ENCODE peak calls at places on chromosomes 3 and 15, in five cellular contexts. One of them, this sample, is unnamed.

GRCh38 chr3:125033616-125034015 is 22.2 kb downstream of the HEG1 start:
- DNase-seq in dorsolateral prefrontal cortex: no peak
- DNase-seq in endothelial cell of umbilical vein: no peak
- DNase-seq in AG04450: no peak
- DNase-seq in heart left ventricle: no peak
- DNase-seq in this sample: no peak

GRCh38 chr3:179729086-179729485 is 76.2 kb downstream of the USP13 start:
- DNase-seq in dorsolateral prefrontal cortex: no peak
- DNase-seq in endothelial cell of umbilical vein: no peak
- DNase-seq in AG04450: no peak
- DNase-seq in heart left ventricle: no peak
- DNase-seq in this sample: peak; percentile 34

GRCh38 chr15:77030928-77031375 is 36.0 kb downstream of the PSTPIP1 start:
- DNase-seq in dorsolateral prefrontal cortex: no peak
- DNase-seq in endothelial cell of umbilical vein: no peak
- DNase-seq in AG04450: no peak
- DNase-seq in heart left ventricle: peak; percentile 16
- DNase-seq in this sample: no peak

GRCh38 chr15:35349916-35350315 is 196.0 kb downstream of the DPH6 start:
- DNase-seq in dorsolateral prefrontal cortex: no peak
- DNase-seq in endothelial cell of umbilical vein: no peak
- DNase-seq in AG04450: no peak
- DNase-seq in heart left ventricle: no peak
- DNase-seq in this sample: no peak

GRCh38 chr15:45157974-45158373 is 28.2 kb downstream of the DUOX1 start:
- DNase-seq in dorsolateral prefrontal cortex: peak; percentile 65
- DNase-seq in endothelial cell of umbilical vein: no peak
- DNase-seq in AG04450: peak; percentile 48
- DNase-seq in heart left ventricle: no peak
- DNase-seq in this sample: peak; percentile 33

GRCh38 chr15:89419370-89419984 is 76.9 kb downstream of the RHCG start:
- DNase-seq in dorsolateral prefrontal cortex: no peak
- DNase-seq in endothelial cell of umbilical vein: peak; percentile 23
- DNase-seq in AG04450: no peak
- DNase-seq in heart left ventricle: peak; percentile 41
- DNase-seq in this sample: peak; percentile 62

GRCh38 chr15:76286231-76286879 is 24.9 kb downstream of the ETFA start:
- DNase-seq in dorsolateral prefrontal cortex: no peak
- DNase-seq in endothelial cell of umbilical vein: no peak
- DNase-seq in AG04450: no peak
- DNase-seq in heart left ventricle: no peak
- DNase-seq in this sample: no peak

GRCh38 chr15:43492673-43493601 is at the start of gene TP53BP1:
- DNase-seq in dorsolateral prefrontal cortex: peak; percentile 98
- DNase-seq in endothelial cell of umbilical vein: peak; percentile 95
- DNase-seq in AG04450: peak; percentile 79
- DNase-seq in heart left ventricle: peak; percentile 98
- DNase-seq in this sample: peak; percentile 98

GRCh38 chr15:63370764-63371163 is 10.9 kb downstream of the CA12 start:
- DNase-seq in dorsolateral prefrontal cortex: no peak
- DNase-seq in endothelial cell of umbilical vein: no peak
- DNase-seq in AG04450: no peak
- DNase-seq in heart left ventricle: no peak
- DNase-seq in this sample: no peak

GRCh38 chr3:299590-300301 is 103.2 kb downstream of the CHL1 start:
- DNase-seq in dorsolateral prefrontal cortex: no peak
- DNase-seq in endothelial cell of umbilical vein: no peak
- DNase-seq in AG04450: no peak
- DNase-seq in heart left ventricle: no peak
- DNase-seq in this sample: no peak

GRCh38 chr15:40032125-40032839 is 6.7 kb downstream of the SRP14 start:
- DNase-seq in dorsolateral prefrontal cortex: no peak
- DNase-seq in endothelial cell of umbilical vein: no peak
- DNase-seq in AG04450: no peak
- DNase-seq in heart left ventricle: peak; percentile 59
- DNase-seq in this sample: no peak

GRCh38 chr15:31367730-31368344 is 41.2 kb downstream of the KLF13 start:
- DNase-seq in dorsolateral prefrontal cortex: no peak
- DNase-seq in endothelial cell of umbilical vein: no peak
- DNase-seq in AG04450: no peak
- DNase-seq in heart left ventricle: no peak
- DNase-seq in this sample: no peak

GRCh38 chr3:10775828-10776227 is 40.2 kb upstream of the SLC6A11 start:
- DNase-seq in dorsolateral prefrontal cortex: no peak
- DNase-seq in endothelial cell of umbilical vein: no peak
- DNase-seq in AG04450: no peak
- DNase-seq in heart left ventricle: no peak
- DNase-seq in this sample: no peak

GRCh38 chr15:29088666-29089065 is 181.0 kb downstream of the NSMCE3 start:
- DNase-seq in dorsolateral prefrontal cortex: no peak
- DNase-seq in endothelial cell of umbilical vein: no peak
- DNase-seq in AG04450: no peak
- DNase-seq in heart left ventricle: no peak
- DNase-seq in this sample: no peak

GRCh38 chr3:73500321-73500720 is 124.4 kb downstream of the PDZRN3 start:
- DNase-seq in dorsolateral prefrontal cortex: no peak
- DNase-seq in endothelial cell of umbilical vein: no peak
- DNase-seq in AG04450: no peak
- DNase-seq in heart left ventricle: no peak
- DNase-seq in this sample: no peak

GRCh38 chr3:73600293-73600938 is 24.3 kb downstream of the PDZRN3 start:
- DNase-seq in dorsolateral prefrontal cortex: no peak
- DNase-seq in endothelial cell of umbilical vein: no peak
- DNase-seq in AG04450: no peak
- DNase-seq in heart left ventricle: no peak
- DNase-seq in this sample: no peak

GRCh38 chr3:32414527-32415202 is 23.0 kb downstream of the CMTM7 start:
- DNase-seq in dorsolateral prefrontal cortex: no peak
- DNase-seq in endothelial cell of umbilical vein: peak; percentile 94
- DNase-seq in AG04450: no peak
- DNase-seq in heart left ventricle: peak; percentile 39
- DNase-seq in this sample: no peak

GRCh38 chr3:30502051-30502741 is 104.2 kb upstream of the TGFBR2 start:
- DNase-seq in dorsolateral prefrontal cortex: no peak
- DNase-seq in endothelial cell of umbilical vein: no peak
- DNase-seq in AG04450: no peak
- DNase-seq in heart left ventricle: no peak
- DNase-seq in this sample: no peak

GRCh38 chr3:43399034-43399433 is 112.7 kb downstream of the SNRK start:
- DNase-seq in dorsolateral prefrontal cortex: no peak
- DNase-seq in endothelial cell of umbilical vein: peak; percentile 62
- DNase-seq in AG04450: no peak
- DNase-seq in heart left ventricle: no peak
- DNase-seq in this sample: no peak

GRCh38 chr3:193030276-193030675 is 112.6 kb upstream of the MB21D2 start:
- DNase-seq in dorsolateral prefrontal cortex: no peak
- DNase-seq in endothelial cell of umbilical vein: peak; percentile 21
- DNase-seq in AG04450: no peak
- DNase-seq in heart left ventricle: no peak
- DNase-seq in this sample: peak; percentile 54

GRCh38 chr3:127722928-127723603 is 50.3 kb downstream of the ABTB1 start:
- DNase-seq in dorsolateral prefrontal cortex: no peak
- DNase-seq in endothelial cell of umbilical vein: no peak
- DNase-seq in AG04450: no peak
- DNase-seq in heart left ventricle: peak; percentile 13
- DNase-seq in this sample: no peak

GRCh38 chr3:50341537-50341936 is 901 bp upstream of the RASSF1 start:
- DNase-seq in dorsolateral prefrontal cortex: no peak
- DNase-seq in endothelial cell of umbilical vein: no peak
- DNase-seq in AG04450: no peak
- DNase-seq in heart left ventricle: no peak
- DNase-seq in this sample: no peak

GRCh38 chr3:50341996-50342732 is 1.5 kb upstream of the RASSF1 start:
- DNase-seq in dorsolateral prefrontal cortex: no peak
- DNase-seq in endothelial cell of umbilical vein: no peak
- DNase-seq in AG04450: no peak
- DNase-seq in heart left ventricle: no peak
- DNase-seq in this sample: no peak

GRCh38 chr3:50339485-50340196 is 995 bp downstream of the RASSF1 start:
- DNase-seq in dorsolateral prefrontal cortex: no peak
- DNase-seq in endothelial cell of umbilical vein: no peak
- DNase-seq in AG04450: no peak
- DNase-seq in heart left ventricle: no peak
- DNase-seq in this sample: no peak

GRCh38 chr3:50338989-50339388 is 1.6 kb downstream of the RASSF1 start:
- DNase-seq in dorsolateral prefrontal cortex: no peak
- DNase-seq in endothelial cell of umbilical vein: no peak
- DNase-seq in AG04450: no peak
- DNase-seq in heart left ventricle: no peak
- DNase-seq in this sample: no peak

DNA sequence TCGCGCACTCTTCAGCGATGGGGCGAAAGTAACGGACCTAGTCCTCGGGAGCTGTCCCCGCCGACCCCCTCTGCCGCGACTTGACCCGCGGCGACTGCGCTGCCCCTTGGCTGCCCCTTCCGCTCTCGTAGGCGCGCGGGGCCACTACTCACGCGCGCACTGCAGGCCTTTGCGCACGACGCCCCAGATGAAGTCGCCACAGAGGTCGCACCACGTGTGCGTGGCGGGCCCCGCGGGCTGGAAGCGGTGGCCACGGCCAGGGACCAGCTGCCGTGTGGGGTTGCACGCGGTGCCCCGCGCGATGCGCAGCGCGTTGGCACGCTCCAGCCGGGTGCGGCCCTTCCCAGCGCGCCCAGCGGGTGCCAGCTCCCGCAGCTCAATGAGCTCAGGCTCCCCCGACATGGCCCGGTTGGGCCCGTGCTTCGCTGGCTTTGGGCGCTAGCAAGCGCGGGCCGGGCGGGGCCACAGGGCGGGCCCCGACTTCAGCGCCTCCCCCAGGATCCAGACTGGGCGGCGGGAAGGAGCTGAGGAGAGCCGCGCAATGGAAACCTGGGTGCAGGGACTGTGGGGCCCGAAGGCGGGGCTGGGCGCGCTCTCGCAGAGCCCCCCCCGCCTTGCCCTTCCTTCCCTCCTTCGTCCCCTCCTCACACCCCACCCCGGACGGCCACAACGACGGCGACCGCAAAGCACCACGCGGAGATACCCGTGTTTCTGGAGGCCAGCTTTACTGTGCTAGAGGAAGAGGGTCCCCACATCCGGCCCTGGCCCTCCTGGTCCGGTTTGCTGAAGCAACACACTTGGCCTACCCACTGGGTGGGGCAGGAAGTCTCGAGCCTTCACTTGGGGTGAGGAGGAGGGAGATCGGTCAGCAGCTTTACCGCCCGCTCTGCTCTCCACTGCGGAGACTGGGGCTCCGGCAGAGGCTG is at the start of gene RASSF1:
- DNase-seq in dorsolateral prefrontal cortex: no peak
- DNase-seq in endothelial cell of umbilical vein: no peak
- DNase-seq in AG04450: no peak
- DNase-seq in heart left ventricle: peak; percentile 84
- DNase-seq in this sample: no peak
- H3K4me3 ChIP-seq in dorsolateral prefrontal cortex: peak within 1 kb of the TSS; percentile 47
- H3K4me3 ChIP-seq in endothelial cell of umbilical vein: peak within 1 kb of the TSS; percentile 6
- H3K4me3 ChIP-seq in AG04450: peak within 1 kb of the TSS; percentile 58
- H3K4me3 ChIP-seq in heart left ventricle: peak within 1 kb of the TSS; percentile 92
- H3K4me3 ChIP-seq in this sample: no peak within 1 kb of the TSS

GRCh38 chr3:141430326-141430725 is 56.5 kb upstream of the RASA2 start:
- DNase-seq in dorsolateral prefrontal cortex: no peak
- DNase-seq in endothelial cell of umbilical vein: no peak
- DNase-seq in AG04450: no peak
- DNase-seq in heart left ventricle: no peak
- DNase-seq in this sample: no peak
- H3K27ac ChIP-seq in dorsolateral prefrontal cortex: peak overlapping the region; percentile 85
- H3K27ac ChIP-seq in endothelial cell of umbilical vein: no peak overlapping the region
- H3K27ac ChIP-seq in AG04450: no peak overlapping the region
- H3K27ac ChIP-seq in heart left ventricle: peak overlapping the region; percentile 80
- H3K27ac ChIP-seq in this sample: no peak overlapping the region

DNA sequence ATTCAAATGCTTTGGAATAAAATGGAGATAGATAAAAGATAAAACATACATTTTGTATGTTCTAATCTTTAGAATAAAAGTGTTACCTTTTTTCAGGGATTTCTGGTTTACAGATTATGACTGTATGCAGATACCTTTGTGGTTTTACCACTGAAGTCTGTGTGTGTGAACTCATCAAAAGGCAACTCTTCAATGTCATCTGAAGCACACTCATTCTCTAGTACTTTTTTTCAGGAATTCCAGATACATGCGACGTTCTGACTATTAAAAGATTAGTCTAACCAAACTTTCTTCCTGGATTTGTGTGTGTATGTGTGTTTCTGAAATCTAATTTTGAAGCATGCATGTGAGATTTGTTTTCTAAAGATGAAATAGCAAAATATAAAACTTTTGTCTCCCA is 188.6 kb downstream of the NLGN1 start:
- DNase-seq in dorsolateral prefrontal cortex: no peak
- DNase-seq in endothelial cell of umbilical vein: peak; percentile 14
- DNase-seq in AG04450: no peak
- DNase-seq in heart left ventricle: no peak
- DNase-seq in this sample: no peak
- H3K4me3 ChIP-seq in dorsolateral prefrontal cortex: peak overlapping the region; percentile 70
- H3K4me3 ChIP-seq in endothelial cell of umbilical vein: no peak overlapping the region
- H3K4me3 ChIP-seq in AG04450: no peak overlapping the region
- H3K4me3 ChIP-seq in heart left ventricle: no peak overlapping the region
- H3K4me3 ChIP-seq in this sample: no peak overlapping the region

GRCh38 chr3:175716451-175716850 is 857.3 kb downstream of the NAALADL2 start:
- DNase-seq in dorsolateral prefrontal cortex: no peak
- DNase-seq in endothelial cell of umbilical vein: no peak
- DNase-seq in AG04450: no peak
- DNase-seq in heart left ventricle: no peak
- DNase-seq in this sample: no peak
- H3K27ac ChIP-seq in dorsolateral prefrontal cortex: no peak overlapping the region
- H3K27ac ChIP-seq in endothelial cell of umbilical vein: no peak overlapping the region
- H3K27ac ChIP-seq in AG04450: peak overlapping the region; percentile 22
- H3K27ac ChIP-seq in heart left ventricle: no peak overlapping the region
- H3K27ac ChIP-seq in this sample: no peak overlapping the region

DNA sequence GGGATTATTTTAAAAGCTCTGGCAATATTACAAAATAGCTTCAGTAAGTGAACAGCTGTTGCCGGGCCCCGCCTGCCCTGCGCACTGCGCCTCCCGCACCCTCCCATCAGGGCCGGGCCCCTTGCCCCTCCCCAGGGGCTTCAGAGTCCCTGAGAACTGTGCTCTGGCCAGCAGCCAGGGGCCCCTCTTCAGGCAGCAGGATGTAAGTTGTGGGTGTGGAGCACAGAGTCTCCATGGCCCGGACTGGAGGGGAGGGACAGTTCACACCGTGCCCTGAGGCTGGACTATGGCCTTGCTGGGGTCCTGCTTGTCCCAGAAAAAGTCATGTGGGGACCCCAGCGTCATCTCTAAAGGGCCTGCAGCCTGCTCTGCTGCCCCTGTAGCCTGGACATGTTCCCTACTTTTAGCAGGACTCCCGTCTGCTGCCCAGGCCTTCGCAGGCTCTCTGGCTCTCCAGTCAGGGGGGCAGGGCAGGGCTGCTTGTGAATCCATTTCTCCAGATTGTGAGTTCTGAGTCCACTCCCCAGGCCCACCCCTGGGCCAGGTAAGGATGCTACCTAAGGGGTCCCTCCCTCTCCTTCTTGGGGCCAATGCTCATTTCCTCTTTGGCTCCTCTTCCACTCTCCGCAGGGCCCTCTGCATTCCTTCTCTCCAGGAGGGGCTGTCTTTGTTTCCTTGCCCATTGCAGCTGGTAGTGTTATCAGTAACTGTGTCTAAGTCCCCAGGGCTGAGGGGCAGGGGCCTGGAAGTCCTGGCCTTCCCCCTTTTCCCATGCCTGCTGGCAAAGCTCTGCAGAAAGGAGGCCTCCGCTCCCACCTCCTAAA is 12.8 kb upstream of the CACNA2D2 start:
- DNase-seq in dorsolateral prefrontal cortex: no peak
- DNase-seq in endothelial cell of umbilical vein: peak; percentile 3
- DNase-seq in AG04450: no peak
- DNase-seq in heart left ventricle: peak; percentile 70
- DNase-seq in this sample: peak; percentile 18
- H3K4me3 ChIP-seq in dorsolateral prefrontal cortex: peak overlapping the region; percentile 3
- H3K4me3 ChIP-seq in endothelial cell of umbilical vein: no peak overlapping the region
- H3K4me3 ChIP-seq in AG04450: no peak overlapping the region
- H3K4me3 ChIP-seq in heart left ventricle: peak overlapping the region; percentile 24
- H3K4me3 ChIP-seq in this sample: no peak overlapping the region

GRCh38 chr3:5140230-5140621 is 18.1 kb downstream of the ARL8B start:
- DNase-seq in dorsolateral prefrontal cortex: no peak
- DNase-seq in endothelial cell of umbilical vein: no peak
- DNase-seq in AG04450: no peak
- DNase-seq in heart left ventricle: no peak
- DNase-seq in this sample: no peak
- H3K27ac ChIP-seq in dorsolateral prefrontal cortex: no peak overlapping the region
- H3K27ac ChIP-seq in endothelial cell of umbilical vein: no peak overlapping the region
- H3K27ac ChIP-seq in AG04450: no peak overlapping the region
- H3K27ac ChIP-seq in heart left ventricle: no peak overlapping the region
- H3K27ac ChIP-seq in this sample: no peak overlapping the region

This sample was measured in A673.